ENCODE peak calls at places on chromosomes 4 and X, in four cellular contexts. J is trophoblast cell, L is neural progenitor cell, I is SJSA1. K is an unnamed sample. For H3K27me3, the result is how much of the 10 kb centered on the place peaks cover.

GRCh38 chr4:10120943-10121567 is 4.5 kb upstream of the WDR1 start:
- DNase-seq in L (no peak), I (no peak), J (no peak), K (no peak)

GRCh38 chr4:81921757-81922159 is 450.1 kb upstream of the RASGEF1B start:
- DNase-seq in J (no peak), L (peak), I (no peak), K (no peak)

GRCh38 chrX:105297041-105297440 is 76.5 kb upstream of the TEX13A start:
- DNase-seq in J (no peak), L (no peak), I (no peak), K (no peak)

GRCh38 chr4:153018716-153019115 is 82.6 kb downstream of the FHDC1 start:
- DNase-seq in L (no peak), I (no peak), J (no peak), K (no peak)

GRCh38 chr4:125316781-125317525 is 2.2 kb downstream of the FAT4 start:
- DNase-seq in L (peak), I (peak), J (no peak), K (peak)

GRCh38 chr4:164542431-164542830 is 211.5 kb upstream of the SMIM31 start:
- DNase-seq in L (no peak), I (no peak), J (no peak), K (no peak)

GRCh38 chrX:14497184-14497666 is 32.1 kb upstream of the GLRA2 start:
- DNase-seq in J (peak), L (no peak), I (peak), K (no peak)

GRCh38 chr4:82705169-82705568 is 93.4 kb downstream of the SCD5 start:
- DNase-seq in I (no peak), L (no peak), J (no peak), K (no peak)

GRCh38 chr4:37000281-37000680 is 244.3 kb upstream of the NWD2 start:
- DNase-seq in J (peak), L (no peak), I (no peak), K (no peak)

GRCh38 chrX:7244400-7244799 is 96.4 kb upstream of the PUDP start:
- DNase-seq in L (no peak), I (no peak), J (no peak), K (no peak)

GRCh38 chrX:37348237-37349130 is 680 bp upstream of the PRRG1 start:
- DNase-seq in I (peak), J (peak), L (no peak), K (peak)

GRCh38 chr4:16457944-16458343 is 231.7 kb upstream of the TAPT1 start:
- DNase-seq in J (peak), I (no peak), L (no peak), K (no peak)

GRCh38 chr4:108849611-108850406 is 87.0 kb upstream of the ETNPPL start:
- DNase-seq in I (peak), J (no peak), L (no peak), K (no peak)
- H3K27me3 ChIP-seq in I (under half), J (under half), L (under half), K (under half)

GRCh38 chrX:110116066-110116465 is 113.2 kb downstream of the TMEM164 start:
- DNase-seq in L (no peak), J (no peak), I (no peak), K (no peak)

GRCh38 chrX:110119480-110119879 is 116.6 kb downstream of the TMEM164 start:
- DNase-seq in I (no peak), J (no peak), L (no peak), K (no peak)

GRCh38 chrX:110118535-110118934 is 115.6 kb downstream of the TMEM164 start:
- DNase-seq in J (no peak), I (no peak), L (no peak), K (no peak)

GRCh38 chrX:110114260-110114776 is 111.4 kb downstream of the TMEM164 start:
- DNase-seq in L (no peak), J (no peak), I (no peak), K (no peak)

DNA sequence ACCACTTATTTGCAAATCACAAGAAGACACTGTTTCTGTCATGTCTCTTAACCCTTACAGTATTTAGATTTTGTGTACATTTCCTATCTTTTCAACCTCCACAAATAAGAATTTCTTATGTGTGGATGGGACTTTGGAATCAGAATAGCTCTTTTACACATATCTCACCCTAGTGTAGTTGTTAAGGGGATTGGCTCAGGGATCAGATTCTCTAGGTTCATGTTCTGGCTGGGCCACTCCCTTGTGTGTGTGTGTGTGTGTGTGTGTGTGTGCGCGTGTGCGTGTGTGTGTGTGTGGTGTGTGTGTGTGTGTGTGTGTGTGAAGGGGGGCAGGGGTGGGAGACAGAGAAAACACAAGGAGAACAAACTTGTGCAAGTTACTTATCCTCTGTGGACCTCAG is 113.7 kb downstream of the TMEM164 start:
- DNase-seq in I (no peak), L (no peak), J (no peak), K (no peak)
- H3K27me3 ChIP-seq in I (under half), L (under half), J (under half), K (under half)

GRCh38 chr4:1404573-1405248 is 1.5 kb downstream of the NKX1-1 start:
- DNase-seq in L (no peak), I (no peak), J (no peak), K (no peak)

GRCh38 chr4:1403177-1403583 is 3.1 kb downstream of the NKX1-1 start:
- DNase-seq in J (no peak), L (no peak), I (no peak), K (no peak)

GRCh38 chr4:1405249-1405635 is 1.0 kb downstream of the NKX1-1 start:
- DNase-seq in L (no peak), J (no peak), I (no peak), K (no peak)

GRCh38 chr4:1402516-1403101 is 3.6 kb downstream of the NKX1-1 start:
- DNase-seq in J (no peak), L (no peak), I (no peak), K (peak)

GRCh38 chr4:1403591-1404572 is 2.4 kb downstream of the NKX1-1 start:
- DNase-seq in L (no peak), I (no peak), J (no peak), K (peak)
- H3K27me3 ChIP-seq in L (half or more), I (under half), J (half or more), K (half or more)

DNA sequence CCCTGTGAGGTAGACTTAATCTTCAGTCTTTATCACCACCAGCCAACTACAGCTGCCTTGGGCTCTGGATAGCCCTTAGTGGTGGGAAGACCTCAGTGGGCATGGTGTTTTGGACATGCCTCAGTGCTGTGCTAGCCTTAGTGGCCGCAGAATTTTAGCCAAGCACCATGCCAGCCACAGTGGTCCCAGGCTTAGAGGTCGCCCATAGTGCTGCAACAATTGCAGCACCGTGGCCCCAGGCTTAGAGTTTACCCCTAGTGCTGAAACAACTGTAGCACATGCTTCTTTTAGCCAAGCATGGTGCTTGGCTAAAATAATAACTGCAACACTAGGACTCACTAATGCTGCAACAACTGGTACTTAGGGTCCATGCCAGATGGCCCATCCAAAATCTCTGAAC is 38.9 kb upstream of the SULT1B1 start:
- DNase-seq in J (no peak), I (no peak), L (no peak), K (no peak)
- H3K27me3 ChIP-seq in J (under half), I (under half), L (under half), K (under half)

DNA sequence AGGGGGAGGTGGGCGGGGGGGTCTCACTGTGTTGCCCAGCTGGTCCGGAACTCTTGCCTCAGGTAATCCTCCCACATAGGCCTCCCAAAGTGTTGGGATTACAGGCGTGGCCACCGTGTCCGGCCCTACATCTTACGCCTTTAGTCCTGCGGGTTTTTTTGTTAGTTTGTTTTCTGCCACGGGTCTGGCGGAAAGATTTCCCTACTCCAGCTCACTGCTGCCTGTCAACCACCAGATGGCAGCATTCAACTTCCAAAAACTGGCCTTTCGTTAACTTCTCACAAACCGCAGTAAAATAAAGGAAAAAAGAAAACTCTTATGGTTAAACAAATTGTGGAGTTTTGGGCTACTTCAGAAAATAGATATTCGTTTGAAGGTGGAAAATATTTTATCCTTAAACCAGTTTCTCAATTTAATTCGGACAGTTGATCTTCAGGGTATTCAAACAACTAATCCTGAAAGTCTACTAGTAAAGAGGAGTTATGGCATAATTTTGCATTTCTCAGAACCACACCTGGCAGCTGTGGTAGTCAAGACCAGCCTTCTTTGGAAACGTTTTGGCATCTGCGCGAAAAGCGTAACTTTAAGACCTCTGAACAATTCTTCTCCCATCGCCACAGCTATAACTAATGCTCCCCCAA is 41.1 kb downstream of the LUZP4 start:
- DNase-seq in L (peak), I (peak), J (peak), K (no peak)
- H3K27me3 ChIP-seq in L (under half), I (under half), J (under half), K (under half)

GRCh38 chr4:110635155-110635479 is 12.2 kb upstream of the PITX2 start:
- DNase-seq in J (no peak), I (no peak), L (no peak), K (no peak)
- H3K27me3 ChIP-seq in J (half or more), I (under half), L (half or more), K (half or more)

DNA sequence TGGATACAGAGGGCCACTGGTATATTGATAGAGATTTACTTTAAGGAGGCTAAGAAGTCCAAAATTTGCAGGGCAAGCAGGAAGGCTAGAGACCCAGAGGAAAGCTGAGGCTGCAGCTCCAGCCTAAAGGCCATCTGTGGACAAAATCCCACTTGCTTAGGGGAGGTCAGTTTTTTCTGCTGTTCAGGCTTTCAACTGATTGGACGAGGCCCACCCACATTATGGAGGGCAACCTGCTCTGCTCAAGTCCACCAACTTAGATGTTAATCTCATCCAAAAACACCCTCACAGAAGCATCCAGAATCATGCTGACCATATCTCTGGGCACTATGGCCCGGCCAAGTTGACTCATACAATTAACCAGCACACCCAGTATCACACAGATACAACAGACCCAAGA is 176.3 kb downstream of the EVC2 start:
- DNase-seq in L (no peak), I (no peak), J (no peak), K (no peak)
- H3K27me3 ChIP-seq in L (under half), I (under half), J (under half), K (under half)

GRCh38 chr4:6470502-6471302 is 1.7 kb downstream of the PPP2R2C start:
- DNase-seq in J (peak), L (peak), I (peak), K (peak)
- H3K27me3 ChIP-seq in J (under half), L (half or more), I (under half), K (under half)

DNA sequence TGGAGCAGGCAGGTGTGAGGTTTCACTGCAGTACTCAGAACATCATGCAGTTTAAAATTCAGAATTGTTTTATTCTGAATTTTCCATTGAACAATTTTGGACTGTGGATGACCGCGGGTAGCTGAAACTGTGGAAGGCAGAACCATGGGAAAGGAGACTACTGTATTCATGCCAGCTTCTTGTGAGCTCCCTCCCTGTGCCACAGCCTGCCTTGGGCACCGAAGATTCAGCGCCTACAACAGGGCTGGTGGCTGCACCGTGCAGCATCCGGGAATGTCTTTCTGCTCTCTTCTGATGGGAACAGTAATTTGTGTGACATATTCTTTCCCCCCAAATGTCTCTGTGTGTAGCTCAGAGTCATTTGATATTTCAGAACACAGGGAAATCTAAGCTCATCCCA is 118.5 kb upstream of the NKX1-1 start:
- DNase-seq in J (no peak), I (no peak), L (no peak), K (peak)
- H3K27me3 ChIP-seq in J (under half), I (under half), L (half or more), K (half or more)

GRCh38 chrX:153520286-153520917 is 3.0 kb downstream of the ATP2B3 start:
- DNase-seq in I (no peak), L (no peak), J (peak), K (no peak)
- H3K27me3 ChIP-seq in I (under half), L (half or more), J (under half), K (half or more)